ENCODE peak calls at places on chromosomes 11 and 22, in six cellular contexts. J is retinal pigment epithelial cell, Q is cardiac fibroblast, U is K562, L is pancreas, X is lung. D is an unnamed sample.
A peak's percentile ranks its signal among the peaks of the same experiment; 100 is the strongest.

GRCh38 chr22:37260396-37260795 is 16.3 kb upstream of the RAC2 start:
- DNase-seq in J (no peak), Q (no peak), U (no peak), L (no peak), X (no peak), D (no peak)

GRCh38 chr11:8748317-8748716 is 65.7 kb downstream of the RPL27A start:
- DNase-seq in J (no peak), Q (no peak), U (no peak), L (no peak), X (no peak), D (no peak)

GRCh38 chr11:123653997-123654565 is 343 bp downstream of the SCN3B start:
- DNase-seq in J (no peak), Q (peak; percentile 45), U (peak; percentile 64), L (peak; percentile 40), X (peak; percentile 33), D (peak; percentile 21)

GRCh38 chr11:12768731-12769673 is 94.8 kb downstream of the TEAD1 start:
- DNase-seq in J (no peak), Q (no peak), U (peak; percentile 27), L (no peak), X (no peak), D (no peak)

GRCh38 chr11:43918662-43919061 is 23.8 kb upstream of the C11orf96 start:
- DNase-seq in J (no peak), Q (no peak), U (no peak), L (no peak), X (no peak), D (no peak)

GRCh38 chr11:27716850-27717249 is 16.6 kb upstream of the BDNF start:
- DNase-seq in J (no peak), Q (peak; percentile 35), U (no peak), L (no peak), X (no peak), D (no peak)

GRCh38 chr22:35352214-35353111 is 28.4 kb upstream of the HMOX1 start:
- DNase-seq in J (no peak), Q (no peak), U (no peak), L (no peak), X (peak; percentile 62), D (no peak)

GRCh38 chr11:111814567-111814966 is 48.4 kb upstream of the PPP2R1B start:
- DNase-seq in J (no peak), Q (peak; percentile 24), U (no peak), L (no peak), X (no peak), D (no peak)

GRCh38 chr22:41367039-41367679 is 14.6 kb upstream of the TEF start:
- DNase-seq in J (peak; percentile 89), Q (peak; percentile 99), U (peak; percentile 96), L (peak; percentile 99), X (peak; percentile 96), D (peak; percentile 94)

GRCh38 chr11:62889484-62890437 is 9.1 kb downstream of the SLC3A2 start:
- DNase-seq in J (no peak), Q (peak; percentile 48), U (peak; percentile 40), L (no peak), X (no peak), D (no peak)

GRCh38 chr11:16969010-16970004 is 44.9 kb downstream of the PLEKHA7 start:
- DNase-seq in J (no peak), Q (no peak), U (no peak), L (no peak), X (no peak), D (no peak)

GRCh38 chr11:2529173-2529572 is 84.4 kb downstream of the KCNQ1 start:
- DNase-seq in J (no peak), Q (no peak), U (no peak), L (no peak), X (no peak), D (no peak)

GRCh38 chr22:42673898-42674390 is 24.8 kb upstream of the CYB5R3 start:
- DNase-seq in J (no peak), Q (peak; percentile 88), U (no peak), L (no peak), X (no peak), D (no peak)

GRCh38 chr22:37077802-37078448 is 26.4 kb downstream of the KCTD17 start:
- DNase-seq in J (no peak), Q (peak; percentile 63), U (peak; percentile 85), L (peak; percentile 26), X (peak; percentile 62), D (peak; percentile 32)

GRCh38 chr22:46446799-46447198 is 90.6 kb downstream of the CELSR1 start:
- DNase-seq in J (no peak), Q (peak; percentile 25), U (no peak), L (no peak), X (no peak), D (no peak)

GRCh38 chr11:66874232-66874631 is 17.4 kb downstream of the LRFN4 start:
- DNase-seq in J (no peak), Q (no peak), U (no peak), L (no peak), X (no peak), D (no peak)

GRCh38 chr22:33598821-33599220 is 321.5 kb downstream of the LARGE1 start:
- DNase-seq in J (no peak), Q (no peak), U (no peak), L (no peak), X (no peak), D (no peak)

GRCh38 chr11:36507824-36508489 is 2.1 kb downstream of the TRAF6 start:
- DNase-seq in J (no peak), Q (no peak), U (no peak), L (no peak), X (no peak), D (no peak)

GRCh38 chr11:6402561-6402981 is 12.3 kb downstream of the SMPD1 start:
- DNase-seq in J (no peak), Q (no peak), U (no peak), L (no peak), X (no peak), D (no peak)

GRCh38 chr22:32649515-32650200 is 151.8 kb upstream of the TIMP3 start:
- DNase-seq in J (no peak), Q (no peak), U (peak; percentile 20), L (no peak), X (no peak), D (no peak)

GRCh38 chr11:62501432-62501891 is 45.1 kb downstream of the AHNAK start:
- DNase-seq in J (peak; percentile 68), Q (peak; percentile 35), U (no peak), L (no peak), X (no peak), D (peak; percentile 82)

GRCh38 chr11:1373536-1374214 is 16.1 kb upstream of the BRSK2 start:
- DNase-seq in J (peak; percentile 39), Q (no peak), U (no peak), L (no peak), X (no peak), D (no peak)

GRCh38 chr22:42943981-42944380 is 71.0 kb downstream of the PACSIN2 start:
- DNase-seq in J (no peak), Q (no peak), U (no peak), L (no peak), X (no peak), D (no peak)

GRCh38 chr11:48081151-48082010 is 101.0 kb downstream of the PTPRJ start:
- DNase-seq in J (peak; percentile 69), Q (peak; percentile 81), U (no peak), L (no peak), X (peak; percentile 37), D (peak; percentile 69)

GRCh38 chr11:95050595-95051202 is 1.5 kb downstream of the KDM4F start:
- DNase-seq in J (no peak), Q (no peak), U (no peak), L (no peak), X (no peak), D (no peak)

GRCh38 chr11:128848815-128849455 is 18.2 kb downstream of the KCNJ1 start:
- DNase-seq in J (no peak), Q (peak; percentile 59), U (peak; percentile 62), L (no peak), X (peak; percentile 52), D (no peak)
- TF ChIP-seq CTCF in J (peak; percentile 86), Q (peak; percentile 83), U (peak; percentile 75), L (no peak), X (peak; percentile 65), D (no peak)

DNA sequence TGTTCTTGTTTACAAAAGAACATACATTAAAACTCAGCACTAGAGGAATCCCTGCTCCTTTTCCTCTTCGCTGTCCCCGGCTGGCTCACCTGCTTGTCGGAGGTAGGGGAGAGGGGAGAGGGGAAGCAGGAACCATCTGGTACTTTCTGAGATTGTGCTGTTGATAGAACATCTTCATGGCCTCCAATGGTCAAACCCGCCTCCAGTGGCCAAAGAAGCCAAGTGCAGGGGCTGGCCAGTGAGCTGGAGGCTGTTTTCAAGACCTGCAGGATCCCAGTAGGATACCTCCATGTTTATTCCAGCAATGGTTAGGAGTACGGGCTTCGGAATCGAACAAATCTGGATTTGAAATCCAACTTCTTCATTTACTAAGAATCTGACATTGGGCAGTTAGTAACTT is 92.6 kb downstream of the PKNOX2 start:
- DNase-seq in J (no peak), Q (no peak), U (peak; percentile 62), L (no peak), X (no peak), D (no peak)
- TF ChIP-seq CTCF in J (peak; percentile 31), Q (peak; percentile 41), U (peak; percentile 47), L (no peak), X (no peak), D (no peak)

DNA sequence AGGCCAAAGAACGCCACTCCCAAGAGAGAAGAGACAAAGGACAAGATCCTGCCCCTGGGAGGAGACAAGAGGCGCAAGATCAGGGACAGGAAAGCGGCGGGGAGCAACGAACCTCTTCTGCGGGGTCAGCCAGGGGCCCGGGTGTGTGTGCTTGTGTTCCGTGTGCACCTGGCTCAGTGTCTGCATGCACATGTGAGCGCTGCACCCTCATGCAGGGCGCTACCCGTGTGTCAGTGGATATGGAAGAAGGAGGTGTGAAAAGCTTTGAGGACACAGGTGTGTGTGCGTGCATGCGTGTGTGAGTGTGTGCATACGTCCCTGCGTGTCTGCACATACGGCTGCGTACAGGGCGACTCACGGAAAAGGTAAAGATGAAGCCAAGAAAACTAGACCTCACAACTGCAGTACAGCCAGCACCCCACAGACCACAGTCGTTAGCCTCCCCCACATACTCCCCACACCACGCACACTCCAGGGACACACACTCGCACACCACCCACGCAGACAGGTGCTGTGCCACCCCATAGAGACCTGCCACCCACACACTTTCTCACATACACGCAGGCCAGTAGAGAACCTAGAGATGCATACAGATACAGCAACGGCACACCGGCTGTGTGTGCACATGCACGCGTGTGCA is 11.0 kb upstream of the IGSF9B start:
- DNase-seq in J (no peak), Q (no peak), U (no peak), L (no peak), X (no peak), D (no peak)
- TF ChIP-seq CTCF in J (no peak), Q (no peak), U (no peak), L (no peak), X (no peak), D (no peak)

DNA sequence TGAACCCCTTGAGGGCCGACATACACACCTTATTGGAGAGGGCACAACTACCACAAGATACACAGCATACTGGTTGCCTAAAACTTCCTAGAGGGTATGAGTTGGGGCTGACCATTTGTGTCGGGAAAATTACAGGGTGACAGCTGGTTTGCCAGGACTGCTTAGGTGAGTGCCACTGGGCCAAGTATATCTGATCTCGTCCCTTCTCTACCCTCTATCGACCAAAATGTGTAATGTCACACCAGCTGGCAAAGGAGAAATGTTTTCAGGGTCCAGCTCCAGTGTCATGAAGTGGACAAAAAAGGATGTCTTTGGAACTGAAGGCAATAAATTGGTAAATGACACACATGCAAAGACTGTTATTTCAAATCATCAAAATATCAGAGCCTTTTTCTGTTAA is 126.1 kb downstream of the PGR start:
- DNase-seq in J (no peak), Q (no peak), U (no peak), L (no peak), X (no peak), D (no peak)
- TF ChIP-seq CTCF in J (no peak), Q (no peak), U (no peak), L (no peak), X (no peak), D (no peak)